ENCODE peak calls at places on chromosomes 5 and 9, in six cellular contexts. L, Q, G, M, R and E are unnamed samples.

GRCh38 chr5:14179446-14179845 is 36.3 kb downstream of the TRIO start:
- DNase-seq in L (no peak), Q (no peak), G (no peak), M (no peak), R (no peak), E (no peak)

GRCh38 chr9:126470251-126470993 is 143.3 kb upstream of the LMX1B start:
- DNase-seq in L (no peak), Q (no peak), G (no peak), M (no peak), R (no peak), E (no peak)

GRCh38 chr5:15366676-15367391 is 133.1 kb upstream of the FBXL7 start:
- DNase-seq in L (no peak), Q (no peak), G (peak), M (no peak), R (no peak), E (no peak)

GRCh38 chr5:132877938-132878337 is 4.5 kb downstream of the LEAP2 start:
- DNase-seq in L (no peak), Q (no peak), G (peak), M (no peak), R (no peak), E (no peak)

GRCh38 chr5:174837919-174838902 is 113.8 kb downstream of the MSX2 start:
- DNase-seq in L (peak), Q (no peak), G (peak), M (no peak), R (no peak), E (no peak)

GRCh38 chr5:125004009-125004408 is 257.6 kb upstream of the ZNF608 start:
- DNase-seq in L (no peak), Q (no peak), G (no peak), M (no peak), R (no peak), E (no peak)

GRCh38 chr5:143581148-143581547 is 177.7 kb upstream of the NR3C1 start:
- DNase-seq in L (no peak), Q (no peak), G (no peak), M (no peak), R (no peak), E (no peak)

GRCh38 chr5:121630402-121630801 is 221.3 kb upstream of the FTMT start:
- DNase-seq in L (no peak), Q (no peak), G (no peak), M (no peak), R (no peak), E (peak)